ENCODE peak calls at places on chromosomes 4 and X, in six cellular contexts. One of them, this sample, is unnamed.

GRCh38 chr4:77358315-77358928 is 201.4 kb downstream of the CCNG2 start:
- DNase-seq in WTC11: peak; percentile 13
- DNase-seq in AG04450: no peak
- DNase-seq in AG04449: no peak
- DNase-seq in OCI-LY7: peak; percentile 42
- DNase-seq in stimulated activated CD4-positive, alpha-beta T cell treated with anti-CD3 and anti-CD28 coated beads, Interleukin-4, amount 100 ng/mL, for 48 hours: no peak
- DNase-seq in this sample: peak; percentile 9

GRCh38 chr4:1775731-1776500 is 17.2 kb upstream of the FGFR3 start:
- DNase-seq in OCI-LY7: peak; percentile 30
- DNase-seq in AG04449: no peak
- DNase-seq in stimulated activated CD4-positive, alpha-beta T cell treated with anti-CD3 and anti-CD28 coated beads, Interleukin-4, amount 100 ng/mL, for 48 hours: no peak
- DNase-seq in WTC11: no peak
- DNase-seq in AG04450: no peak
- DNase-seq in this sample: no peak

GRCh38 chrX:107676559-107677378 is 48.5 kb downstream of the PRPS1 start:
- DNase-seq in OCI-LY7: peak; percentile 54
- DNase-seq in AG04450: peak; percentile 50
- DNase-seq in WTC11: no peak
- DNase-seq in stimulated activated CD4-positive, alpha-beta T cell treated with anti-CD3 and anti-CD28 coated beads, Interleukin-4, amount 100 ng/mL, for 48 hours: peak; percentile 41
- DNase-seq in AG04449: peak; percentile 47
- DNase-seq in this sample: peak; percentile 81

GRCh38 chr4:39555472-39555871 is 28.2 kb upstream of the UGDH start:
- DNase-seq in OCI-LY7: no peak
- DNase-seq in WTC11: no peak
- DNase-seq in AG04450: no peak
- DNase-seq in stimulated activated CD4-positive, alpha-beta T cell treated with anti-CD3 and anti-CD28 coated beads, Interleukin-4, amount 100 ng/mL, for 48 hours: no peak
- DNase-seq in AG04449: no peak
- DNase-seq in this sample: no peak

GRCh38 chrX:129842510-129843208 is 1.0 kb downstream of the ZDHHC9 start:
- DNase-seq in stimulated activated CD4-positive, alpha-beta T cell treated with anti-CD3 and anti-CD28 coated beads, Interleukin-4, amount 100 ng/mL, for 48 hours: no peak
- DNase-seq in AG04449: no peak
- DNase-seq in WTC11: peak; percentile 10
- DNase-seq in OCI-LY7: peak; percentile 11
- DNase-seq in AG04450: no peak
- DNase-seq in this sample: no peak

GRCh38 chr4:30718021-30718888 is 1.9 kb upstream of the PCDH7 start:
- DNase-seq in AG04449: no peak
- DNase-seq in WTC11: peak; percentile 66
- DNase-seq in AG04450: no peak
- DNase-seq in OCI-LY7: no peak
- DNase-seq in stimulated activated CD4-positive, alpha-beta T cell treated with anti-CD3 and anti-CD28 coated beads, Interleukin-4, amount 100 ng/mL, for 48 hours: no peak
- DNase-seq in this sample: no peak

GRCh38 chrX:85995641-85996040 is 51.7 kb downstream of the CHM start:
- DNase-seq in stimulated activated CD4-positive, alpha-beta T cell treated with anti-CD3 and anti-CD28 coated beads, Interleukin-4, amount 100 ng/mL, for 48 hours: no peak
- DNase-seq in WTC11: no peak
- DNase-seq in AG04449: no peak
- DNase-seq in OCI-LY7: no peak
- DNase-seq in AG04450: no peak
- DNase-seq in this sample: no peak

GRCh38 chr4:189143255-189143654 is 797.4 kb upstream of the FRG1 start:
- DNase-seq in AG04449: no peak
- DNase-seq in stimulated activated CD4-positive, alpha-beta T cell treated with anti-CD3 and anti-CD28 coated beads, Interleukin-4, amount 100 ng/mL, for 48 hours: no peak
- DNase-seq in OCI-LY7: no peak
- DNase-seq in AG04450: no peak
- DNase-seq in WTC11: no peak
- DNase-seq in this sample: no peak

GRCh38 chrX:20971250-20971649 is 403.0 kb upstream of the CNKSR2 start:
- DNase-seq in OCI-LY7: no peak
- DNase-seq in stimulated activated CD4-positive, alpha-beta T cell treated with anti-CD3 and anti-CD28 coated beads, Interleukin-4, amount 100 ng/mL, for 48 hours: no peak
- DNase-seq in AG04450: no peak
- DNase-seq in AG04449: no peak
- DNase-seq in WTC11: no peak
- DNase-seq in this sample: no peak

GRCh38 chrX:13418126-13419091 is 98.6 kb upstream of the ATXN3L start:
- DNase-seq in OCI-LY7: no peak
- DNase-seq in AG04450: no peak
- DNase-seq in AG04449: no peak
- DNase-seq in stimulated activated CD4-positive, alpha-beta T cell treated with anti-CD3 and anti-CD28 coated beads, Interleukin-4, amount 100 ng/mL, for 48 hours: no peak
- DNase-seq in WTC11: no peak
- DNase-seq in this sample: no peak